ENCODE peak calls at places on chromosomes 3 and 15, in eight cellular contexts. F is ACHN; K is activated naive CD4-positive, alpha-beta T cell; C is NCI-H2171 treated with DMSO at 0.1 percent for 48 hours; G is kidney tubule cell; V is WTC11; T is stimulated activated CD8-positive, alpha-beta memory T cell treated with anti-CD3 and anti-CD28 coated beads, Interleukin-15, amount 100 ng/mL, for 1 hour; P is DMS 273 treated with DMSO at 0.1 percent for 48 hours. E is an unnamed sample.

GRCh38 chr3:31531465-31531991 is 1.2 kb upstream of the STT3B start:
- DNase-seq in T (no peak), C (no peak), K (no peak), G (no peak), F (no peak), V (no peak), P (peak), E (no peak)

GRCh38 chr3:136749106-136749505 is 3.1 kb downstream of the STAG1 start:
- DNase-seq in V (no peak), G (no peak), K (no peak), P (no peak), F (no peak), T (no peak), C (no peak), E (no peak)

GRCh38 chr3:88626426-88627120 is 476.8 kb downstream of the C3orf38 start:
- DNase-seq in V (no peak), K (no peak), F (no peak), P (peak), C (peak), G (no peak), T (no peak), E (no peak)

GRCh38 chr3:170463011-170463410 is 44.3 kb downstream of the CLDN11 start:
- DNase-seq in F (no peak), G (no peak), K (no peak), V (no peak), C (no peak), P (no peak), T (no peak), E (no peak)

GRCh38 chr3:39413691-39414420 is 7.3 kb downstream of the RPSA start:
- DNase-seq in V (no peak), P (no peak), G (no peak), T (no peak), F (no peak), K (no peak), C (no peak), E (no peak)

GRCh38 chr15:77027111-77027696 is 32.3 kb downstream of the PSTPIP1 start:
- DNase-seq in F (no peak), T (no peak), K (no peak), G (no peak), P (no peak), V (peak), C (no peak), E (peak)

GRCh38 chr3:44036850-44037249 is 204.8 kb upstream of the TOPAZ1 start:
- DNase-seq in C (no peak), K (no peak), F (no peak), V (no peak), P (no peak), T (no peak), G (no peak), E (no peak)

GRCh38 chr15:61989698-61990097 is 70.5 kb downstream of the VPS13C start:
- DNase-seq in V (no peak), F (no peak), P (no peak), T (no peak), K (no peak), C (no peak), G (no peak), E (no peak)

GRCh38 chr3:69658514-69658913 is 80.8 kb upstream of the MITF start:
- DNase-seq in C (no peak), F (no peak), P (no peak), V (no peak), G (no peak), K (no peak), T (no peak), E (no peak)

GRCh38 chr3:129624347-129625070 is 18.0 kb upstream of the PLXND1 start:
- DNase-seq in V (no peak), G (no peak), K (no peak), F (no peak), T (no peak), C (peak), P (no peak), E (no peak)

GRCh38 chr3:53243165-53243564 is 12.7 kb downstream of the TKT start:
- DNase-seq in P (no peak), F (no peak), G (peak), V (peak), K (no peak), C (peak), T (no peak), E (peak)

GRCh38 chr3:126459111-126459762 is 16.5 kb downstream of the ZXDC start:
- DNase-seq in K (no peak), P (no peak), V (no peak), T (no peak), G (no peak), F (no peak), C (no peak), E (no peak)

GRCh38 chr15:95247068-95247984 is 1016.0 kb downstream of the MCTP2 start:
- DNase-seq in F (peak), G (peak), P (no peak), K (no peak), C (no peak), V (no peak), T (no peak), E (no peak)

GRCh38 chr3:181086011-181086410 is 96.5 kb upstream of the DNAJC19 start:
- DNase-seq in V (no peak), G (no peak), T (no peak), K (no peak), F (no peak), C (no peak), P (no peak), E (no peak)

GRCh38 chr3:149894211-149894610 is 76.5 kb downstream of the PFN2 start:
- DNase-seq in K (no peak), F (no peak), G (no peak), T (no peak), V (no peak), C (no peak), P (no peak), E (no peak)

GRCh38 chr15:67690936-67691335 is 134.4 kb upstream of the SKOR1 start:
- DNase-seq in P (no peak), F (peak), C (no peak), K (no peak), G (peak), V (no peak), T (no peak), E (no peak)

GRCh38 chr15:81256916-81257315 is 60.2 kb downstream of the IL16 start:
- DNase-seq in T (no peak), C (peak), V (no peak), K (no peak), F (peak), P (peak), G (peak), E (peak)

GRCh38 chr3:161268601-161269000 is 47.5 kb downstream of the NMD3 start:
- DNase-seq in V (no peak), C (no peak), T (no peak), F (no peak), G (no peak), K (no peak), P (no peak), E (no peak)

GRCh38 chr3:184299488-184300376 is 691 bp downstream of the PSMD2 start:
- DNase-seq in K (no peak), F (peak), P (no peak), T (no peak), G (peak), C (no peak), V (no peak), E (no peak)

GRCh38 chr3:100717063-100717462 is 7.8 kb downstream of the TFG start:
- DNase-seq in F (no peak), T (no peak), P (no peak), G (no peak), K (no peak), C (no peak), V (no peak), E (no peak)

GRCh38 chr3:138833908-138834358 is 795 bp downstream of the PIK3CB start:
- DNase-seq in G (peak), V (no peak), F (peak), T (no peak), P (no peak), C (peak), K (no peak), E (peak)

GRCh38 chr3:107738486-107739183 is 215.9 kb downstream of the BBX start:
- DNase-seq in P (no peak), K (no peak), G (no peak), V (no peak), C (no peak), F (no peak), T (no peak), E (no peak)

GRCh38 chr3:1214928-1215327 is 122.1 kb downstream of the CNTN6 start:
- DNase-seq in C (no peak), G (peak), F (no peak), T (no peak), P (no peak), V (no peak), K (no peak), E (no peak)

GRCh38 chr15:95265419-95265997 is 1034.1 kb downstream of the MCTP2 start:
- DNase-seq in V (no peak), K (no peak), F (no peak), T (no peak), P (no peak), G (peak), C (no peak), E (no peak)

GRCh38 chr3:174440350-174440716 is 418.8 kb upstream of the NAALADL2 start:
- DNase-seq in P (peak), C (peak), F (peak), G (peak), V (no peak), T (no peak), K (no peak), E (peak)

GRCh38 chr3:183099026-183099837 is at the start of gene MCCC1:
- DNase-seq in G (peak), F (peak), K (peak), V (peak), P (peak), C (peak), T (peak), E (peak)

GRCh38 chr15:41930221-41930866 is 36.5 kb upstream of the SPTBN5 start:
- DNase-seq in T (no peak), G (peak), P (no peak), F (peak), V (no peak), C (no peak), K (no peak), E (no peak)

GRCh38 chr3:64355473-64355872 is 130.2 kb upstream of the PRICKLE2 start:
- DNase-seq in C (no peak), K (no peak), P (no peak), F (peak), T (no peak), V (no peak), G (peak), E (no peak)

GRCh38 chr3:158486200-158486599 is 84.8 kb upstream of the MLF1 start:
- DNase-seq in V (no peak), F (no peak), T (no peak), C (no peak), K (no peak), P (no peak), G (peak), E (no peak)

GRCh38 chr15:77599899-77600298 is 32.8 kb downstream of the LINGO1 start:
- DNase-seq in V (peak), T (no peak), F (peak), C (peak), P (no peak), G (no peak), K (no peak), E (peak)

GRCh38 chr3:43198791-43199644 is 87.3 kb upstream of the SNRK start:
- DNase-seq in V (no peak), T (no peak), K (no peak), G (peak), F (no peak), C (no peak), P (no peak), E (no peak)

E was measured in HAP-1.